ENCODE peak calls at places on chromosomes 4 and X, in six cellular contexts. One of them, this sample, is unnamed.

GRCh38 chr4:3446631-3447320 is 5.0 kb downstream of the HGFAC start:
- DNase-seq in AG10803: no peak
- DNase-seq in GM06990: no peak
- DNase-seq in PC-3: no peak
- DNase-seq in GM23338: no peak
- DNase-seq in HCT116: no peak
- DNase-seq in this sample: no peak

GRCh38 chr4:23822181-23822580 is 67.7 kb downstream of the PPARGC1A start:
- DNase-seq in AG10803: no peak
- DNase-seq in GM06990: no peak
- DNase-seq in PC-3: no peak
- DNase-seq in GM23338: peak; percentile 21
- DNase-seq in HCT116: no peak
- DNase-seq in this sample: no peak

GRCh38 chr4:152348670-152349069 is 187.2 kb downstream of the FBXW7 start:
- DNase-seq in AG10803: no peak
- DNase-seq in GM06990: no peak
- DNase-seq in PC-3: peak; percentile 33
- DNase-seq in GM23338: peak; percentile 41
- DNase-seq in HCT116: no peak
- DNase-seq in this sample: no peak

GRCh38 chrX:20527458-20528099 is 260.9 kb upstream of the RPS6KA3 start:
- DNase-seq in AG10803: peak; percentile 31
- DNase-seq in GM06990: no peak
- DNase-seq in PC-3: peak; percentile 61
- DNase-seq in GM23338: peak; percentile 39
- DNase-seq in HCT116: no peak
- DNase-seq in this sample: no peak

GRCh38 chrX:129965166-129965565 is 17.3 kb upstream of the BCORL1 start:
- DNase-seq in AG10803: no peak
- DNase-seq in GM06990: no peak
- DNase-seq in PC-3: no peak
- DNase-seq in GM23338: no peak
- DNase-seq in HCT116: no peak
- DNase-seq in this sample: no peak

GRCh38 chr4:52713456-52713937 is 37.7 kb downstream of the ERVMER34-1 start:
- DNase-seq in AG10803: no peak
- DNase-seq in GM06990: no peak
- DNase-seq in PC-3: peak; percentile 19
- DNase-seq in GM23338: no peak
- DNase-seq in HCT116: no peak
- DNase-seq in this sample: no peak

GRCh38 chr4:154073107-154073817 is 284.4 kb upstream of the SFRP2 start:
- DNase-seq in AG10803: peak; percentile 64
- DNase-seq in GM06990: no peak
- DNase-seq in PC-3: peak; percentile 36
- DNase-seq in GM23338: no peak
- DNase-seq in HCT116: no peak
- DNase-seq in this sample: no peak

GRCh38 chrX:151801980-151802379 is 67.4 kb downstream of the CNGA2 start:
- DNase-seq in AG10803: no peak
- DNase-seq in GM06990: no peak
- DNase-seq in PC-3: no peak
- DNase-seq in GM23338: peak; percentile 17
- DNase-seq in HCT116: no peak
- DNase-seq in this sample: peak; percentile 8

GRCh38 chr4:169229571-169230028 is 41.2 kb downstream of the SH3RF1 start:
- DNase-seq in AG10803: peak; percentile 94
- DNase-seq in GM06990: no peak
- DNase-seq in PC-3: peak; percentile 89
- DNase-seq in GM23338: no peak
- DNase-seq in HCT116: peak; percentile 94
- DNase-seq in this sample: no peak

GRCh38 chrX:12975670-12975965 is 708 bp downstream of the TMSB4X start:
- DNase-seq in AG10803: no peak
- DNase-seq in GM06990: no peak
- DNase-seq in PC-3: peak; percentile 23
- DNase-seq in GM23338: no peak
- DNase-seq in HCT116: no peak
- DNase-seq in this sample: no peak

GRCh38 chr4:117137143-117137542 is 51.8 kb upstream of the TRAM1L1 start:
- DNase-seq in AG10803: peak; percentile 12
- DNase-seq in GM06990: no peak
- DNase-seq in PC-3: peak; percentile 81
- DNase-seq in GM23338: no peak
- DNase-seq in HCT116: peak; percentile 50
- DNase-seq in this sample: no peak

GRCh38 chr4:169604131-169604900 is 8.1 kb downstream of the NEK1 start:
- DNase-seq in AG10803: peak; percentile 74
- DNase-seq in GM06990: no peak
- DNase-seq in PC-3: peak; percentile 67
- DNase-seq in GM23338: no peak
- DNase-seq in HCT116: no peak
- DNase-seq in this sample: no peak

GRCh38 chr4:14289708-14290107 is 662.2 kb upstream of the BOD1L1 start:
- DNase-seq in AG10803: no peak
- DNase-seq in GM06990: no peak
- DNase-seq in PC-3: peak; percentile 76
- DNase-seq in GM23338: no peak
- DNase-seq in HCT116: no peak
- DNase-seq in this sample: no peak

GRCh38 chr4:39078829-39079228 is 16.8 kb downstream of the KLHL5 start:
- DNase-seq in AG10803: no peak
- DNase-seq in GM06990: no peak
- DNase-seq in PC-3: no peak
- DNase-seq in GM23338: no peak
- DNase-seq in HCT116: no peak
- DNase-seq in this sample: no peak

GRCh38 chrX:38304010-38304409 is 23.3 kb downstream of the RPGR start:
- DNase-seq in AG10803: no peak
- DNase-seq in GM06990: no peak
- DNase-seq in PC-3: peak; percentile 33
- DNase-seq in GM23338: peak; percentile 55
- DNase-seq in HCT116: no peak
- DNase-seq in this sample: no peak

GRCh38 chr4:128686810-128687209 is 122.7 kb upstream of the JADE1 start:
- DNase-seq in AG10803: no peak
- DNase-seq in GM06990: no peak
- DNase-seq in PC-3: no peak
- DNase-seq in GM23338: no peak
- DNase-seq in HCT116: no peak
- DNase-seq in this sample: no peak

GRCh38 chrX:18674417-18674787 is 2.5 kb upstream of the RS1 start:
- DNase-seq in AG10803: no peak
- DNase-seq in GM06990: no peak
- DNase-seq in PC-3: no peak
- DNase-seq in GM23338: peak; percentile 59
- DNase-seq in HCT116: no peak
- DNase-seq in this sample: no peak

GRCh38 chr4:34486964-34487363 is 1757.3 kb downstream of the ARAP2 start:
- DNase-seq in AG10803: no peak
- DNase-seq in GM06990: no peak
- DNase-seq in PC-3: no peak
- DNase-seq in GM23338: no peak
- DNase-seq in HCT116: no peak
- DNase-seq in this sample: no peak

GRCh38 chrX:139077303-139078131 is 366.0 kb upstream of the FGF13 start:
- DNase-seq in AG10803: peak; percentile 79
- DNase-seq in GM06990: no peak
- DNase-seq in PC-3: peak; percentile 88
- DNase-seq in GM23338: no peak
- DNase-seq in HCT116: no peak
- DNase-seq in this sample: no peak

GRCh38 chr4:157076578-157076947 is 613 bp downstream of the GLRB start:
- DNase-seq in AG10803: no peak
- DNase-seq in GM06990: no peak
- DNase-seq in PC-3: peak; percentile 12
- DNase-seq in GM23338: peak; percentile 28
- DNase-seq in HCT116: no peak
- DNase-seq in this sample: no peak

DNA sequence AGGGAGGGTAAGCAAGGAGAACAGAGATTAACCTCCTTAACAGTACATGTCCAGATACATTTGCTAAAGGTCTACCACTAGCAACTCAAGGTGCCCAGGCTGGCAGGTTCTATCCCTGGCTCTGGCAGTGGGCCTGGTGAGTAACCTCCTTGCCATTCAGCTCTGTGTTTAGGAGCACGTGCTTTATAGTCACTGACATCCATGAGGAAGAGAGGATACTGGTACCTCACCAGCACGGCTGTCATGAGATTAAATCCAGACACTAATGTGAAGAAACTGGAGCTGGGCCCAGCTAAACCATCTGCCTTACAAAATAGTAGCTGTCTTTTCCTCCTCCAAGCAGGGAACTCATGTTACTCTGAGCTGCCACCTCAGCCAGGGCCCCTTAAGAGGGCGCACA is 45.3 kb downstream of the GPRASP3 start:
- DNase-seq in AG10803: peak; percentile 80
- DNase-seq in GM06990: no peak
- DNase-seq in PC-3: peak; percentile 45
- DNase-seq in GM23338: no peak
- DNase-seq in HCT116: no peak
- DNase-seq in this sample: no peak
- TF ChIP-seq CTCF in AG10803: no peak
- TF ChIP-seq CTCF in GM06990: no peak
- TF ChIP-seq CTCF in PC-3: no peak
- TF ChIP-seq CTCF in GM23338: no peak
- TF ChIP-seq CTCF in HCT116: no peak
- TF ChIP-seq CTCF in this sample: no peak

DNA sequence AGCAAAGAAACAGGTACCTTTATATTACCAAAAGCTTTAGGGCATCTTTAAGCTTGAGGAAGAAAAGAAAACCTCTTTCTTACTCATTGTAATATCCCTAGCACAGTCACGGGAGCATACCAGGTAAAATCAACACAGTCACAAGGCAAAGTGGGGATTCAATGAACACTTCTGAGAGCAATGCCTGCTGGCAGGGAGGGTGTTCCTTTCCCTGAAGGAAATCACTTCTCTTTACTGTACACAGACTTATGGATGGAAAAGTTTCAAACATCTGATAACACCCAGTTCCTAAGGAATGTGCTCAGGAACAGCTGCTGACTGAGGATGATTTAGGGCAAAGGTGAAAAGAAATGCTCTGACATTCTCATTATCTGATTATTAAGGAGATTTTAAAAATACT is 94.8 kb downstream of the MAML3 start:
- DNase-seq in AG10803: no peak
- DNase-seq in GM06990: no peak
- DNase-seq in PC-3: no peak
- DNase-seq in GM23338: no peak
- DNase-seq in HCT116: no peak
- DNase-seq in this sample: no peak
- H3K4me3 ChIP-seq in AG10803: no peak overlapping the region
- H3K4me3 ChIP-seq in GM06990: no peak overlapping the region
- H3K4me3 ChIP-seq in PC-3: no peak overlapping the region
- H3K4me3 ChIP-seq in GM23338: no peak overlapping the region
- H3K4me3 ChIP-seq in HCT116: no peak overlapping the region
- H3K4me3 ChIP-seq in this sample: no peak overlapping the region

GRCh38 chr4:185599844-185600243 is 64.5 kb upstream of the PDLIM3 start:
- DNase-seq in AG10803: no peak
- DNase-seq in GM06990: no peak
- DNase-seq in PC-3: no peak
- DNase-seq in GM23338: no peak
- DNase-seq in HCT116: no peak
- DNase-seq in this sample: no peak
- TF ChIP-seq CTCF in AG10803: no peak
- TF ChIP-seq CTCF in GM06990: no peak
- TF ChIP-seq CTCF in PC-3: no peak
- TF ChIP-seq CTCF in GM23338: no peak
- TF ChIP-seq CTCF in HCT116: no peak
- TF ChIP-seq CTCF in this sample: no peak

DNA sequence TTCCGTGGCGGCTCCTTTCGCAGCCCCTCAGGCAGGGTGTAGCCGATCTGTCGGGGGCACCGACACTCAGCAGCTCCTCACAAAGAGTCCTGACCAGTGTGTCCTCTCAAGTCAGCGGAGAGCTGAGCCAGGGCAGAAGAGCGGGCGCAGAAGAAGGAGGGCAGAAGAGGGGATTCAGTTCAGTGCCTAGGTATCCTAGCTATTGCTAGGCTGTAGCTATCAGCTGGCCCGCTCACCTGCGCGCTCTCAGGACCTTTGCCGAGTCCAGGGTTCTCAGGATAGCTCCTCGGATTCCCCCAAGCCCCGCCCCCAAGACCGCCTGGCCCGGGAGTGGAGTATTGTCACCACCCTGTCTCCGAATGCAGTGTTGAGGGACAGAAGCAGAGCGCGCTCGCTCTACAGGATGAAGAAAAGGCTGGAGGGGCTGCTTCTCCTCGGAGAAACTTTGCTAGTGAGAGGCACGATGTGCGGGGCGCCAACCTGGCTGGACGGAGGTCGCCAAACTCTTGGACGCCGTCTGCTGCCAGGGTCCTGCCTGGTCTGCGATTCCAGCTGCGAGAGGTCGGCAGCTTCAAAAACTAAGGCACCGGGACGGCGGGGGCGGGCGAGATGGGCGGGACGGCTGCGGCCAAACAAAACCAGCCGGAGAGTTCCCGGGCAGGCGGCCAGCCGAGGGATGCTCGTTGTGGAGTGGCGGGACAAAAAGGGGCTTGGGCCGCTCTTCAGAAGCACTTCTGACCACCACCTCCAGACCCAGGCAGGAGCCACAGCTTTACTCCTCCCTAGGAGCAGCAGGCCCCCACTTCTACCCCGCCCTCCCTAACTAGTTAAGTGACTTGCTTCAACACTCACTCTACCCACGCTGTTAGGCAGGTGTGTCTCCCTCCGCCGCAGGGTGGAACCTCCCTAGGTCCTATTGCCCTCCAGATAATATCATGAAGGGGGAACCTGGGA is at the start of gene XKRX:
- DNase-seq in AG10803: no peak
- DNase-seq in GM06990: peak; percentile 47
- DNase-seq in PC-3: peak; percentile 40
- DNase-seq in GM23338: peak; percentile 82
- DNase-seq in HCT116: peak; percentile 35
- DNase-seq in this sample: no peak
- H3K4me3 ChIP-seq in AG10803: peak within 1 kb of the TSS; percentile 46
- H3K4me3 ChIP-seq in GM06990: peak within 1 kb of the TSS; percentile 41
- H3K4me3 ChIP-seq in PC-3: peak within 1 kb of the TSS; percentile 65
- H3K4me3 ChIP-seq in GM23338: peak within 1 kb of the TSS; percentile 69
- H3K4me3 ChIP-seq in HCT116: peak within 1 kb of the TSS; percentile 36
- H3K4me3 ChIP-seq in this sample: peak within 1 kb of the TSS; percentile 45

GRCh38 chr4:102541708-102542107 is 40.5 kb downstream of the NFKB1 start:
- DNase-seq in AG10803: no peak
- DNase-seq in GM06990: no peak
- DNase-seq in PC-3: no peak
- DNase-seq in GM23338: peak; percentile 78
- DNase-seq in HCT116: no peak
- DNase-seq in this sample: no peak
- TF ChIP-seq CTCF in AG10803: no peak
- TF ChIP-seq CTCF in GM06990: peak; percentile 25
- TF ChIP-seq CTCF in PC-3: peak; percentile 23
- TF ChIP-seq CTCF in GM23338: peak; percentile 92
- TF ChIP-seq CTCF in HCT116: peak; percentile 22
- TF ChIP-seq CTCF in this sample: peak; percentile 18

GRCh38 chrX:114472788-114473187 is 111.1 kb upstream of the HTR2C start:
- DNase-seq in AG10803: no peak
- DNase-seq in GM06990: no peak
- DNase-seq in PC-3: no peak
- DNase-seq in GM23338: peak; percentile 68
- DNase-seq in HCT116: no peak
- DNase-seq in this sample: no peak
- H3K4me3 ChIP-seq in AG10803: no peak overlapping the region
- H3K4me3 ChIP-seq in GM06990: no peak overlapping the region
- H3K4me3 ChIP-seq in PC-3: no peak overlapping the region
- H3K4me3 ChIP-seq in GM23338: no peak overlapping the region
- H3K4me3 ChIP-seq in HCT116: no peak overlapping the region
- H3K4me3 ChIP-seq in this sample: no peak overlapping the region

This sample was measured in LNCaP clone FGC.